ENCODE peak calls at places on chromosome 6, in nine cellular contexts. One of them, this sample, is unnamed.

GRCh38 chr6:125140808-125141207 is 12.8 kb upstream of the TPD52L1 start:
- DNase-seq in OCI-LY7: no peak
- DNase-seq in osteoblast: peak
- DNase-seq in H9: no peak
- DNase-seq in hepatocyte: no peak
- DNase-seq in CD4-positive, alpha-beta T cell: no peak
- DNase-seq in right atrium auricular region: no peak
- DNase-seq in tibial artery: no peak
- DNase-seq in HCT116: no peak
- DNase-seq in this sample: no peak

GRCh38 chr6:150689900-150690590 is 90.4 kb downstream of the PLEKHG1 start:
- DNase-seq in OCI-LY7: peak
- DNase-seq in osteoblast: no peak
- DNase-seq in H9: no peak
- DNase-seq in hepatocyte: no peak
- DNase-seq in CD4-positive, alpha-beta T cell: no peak
- DNase-seq in right atrium auricular region: no peak
- DNase-seq in tibial artery: no peak
- DNase-seq in HCT116: no peak
- DNase-seq in this sample: no peak

GRCh38 chr6:142965164-142965563 is 20.2 kb upstream of the HIVEP2 start:
- DNase-seq in OCI-LY7: no peak
- DNase-seq in osteoblast: no peak
- DNase-seq in H9: no peak
- DNase-seq in hepatocyte: no peak
- DNase-seq in CD4-positive, alpha-beta T cell: no peak
- DNase-seq in right atrium auricular region: no peak
- DNase-seq in tibial artery: no peak
- DNase-seq in HCT116: no peak
- DNase-seq in this sample: no peak

GRCh38 chr6:148611213-148611612 is 135.6 kb upstream of the UST start:
- DNase-seq in OCI-LY7: no peak
- DNase-seq in osteoblast: no peak
- DNase-seq in H9: no peak
- DNase-seq in hepatocyte: peak
- DNase-seq in CD4-positive, alpha-beta T cell: no peak
- DNase-seq in right atrium auricular region: peak
- DNase-seq in tibial artery: peak
- DNase-seq in HCT116: no peak
- DNase-seq in this sample: peak

GRCh38 chr6:40177596-40177995 is 243.3 kb upstream of the MOCS1 start:
- DNase-seq in OCI-LY7: no peak
- DNase-seq in osteoblast: no peak
- DNase-seq in H9: no peak
- DNase-seq in hepatocyte: no peak
- DNase-seq in CD4-positive, alpha-beta T cell: no peak
- DNase-seq in right atrium auricular region: no peak
- DNase-seq in tibial artery: no peak
- DNase-seq in HCT116: no peak
- DNase-seq in this sample: no peak

GRCh38 chr6:1584996-1585668 is 24.6 kb upstream of the FOXC1 start:
- DNase-seq in OCI-LY7: no peak
- DNase-seq in osteoblast: no peak
- DNase-seq in H9: no peak
- DNase-seq in hepatocyte: no peak
- DNase-seq in CD4-positive, alpha-beta T cell: no peak
- DNase-seq in right atrium auricular region: peak
- DNase-seq in tibial artery: no peak
- DNase-seq in HCT116: no peak
- DNase-seq in this sample: no peak

GRCh38 chr6:11634110-11634509 is 96.6 kb downstream of the TMEM170B start:
- DNase-seq in OCI-LY7: no peak
- DNase-seq in osteoblast: no peak
- DNase-seq in H9: no peak
- DNase-seq in hepatocyte: no peak
- DNase-seq in CD4-positive, alpha-beta T cell: no peak
- DNase-seq in right atrium auricular region: no peak
- DNase-seq in tibial artery: no peak
- DNase-seq in HCT116: no peak
- DNase-seq in this sample: no peak

GRCh38 chr6:118325220-118325860 is 222.8 kb upstream of the PLN start:
- DNase-seq in OCI-LY7: no peak
- DNase-seq in osteoblast: peak
- DNase-seq in H9: no peak
- DNase-seq in hepatocyte: no peak
- DNase-seq in CD4-positive, alpha-beta T cell: no peak
- DNase-seq in right atrium auricular region: no peak
- DNase-seq in tibial artery: peak
- DNase-seq in HCT116: no peak
- DNase-seq in this sample: peak

GRCh38 chr6:116073765-116074450 is 13.2 kb upstream of the FRK start:
- DNase-seq in OCI-LY7: no peak
- DNase-seq in osteoblast: no peak
- DNase-seq in H9: no peak
- DNase-seq in hepatocyte: peak
- DNase-seq in CD4-positive, alpha-beta T cell: no peak
- DNase-seq in right atrium auricular region: no peak
- DNase-seq in tibial artery: no peak
- DNase-seq in HCT116: no peak
- DNase-seq in this sample: peak

GRCh38 chr6:143333081-143333480 is 117.4 kb downstream of the ADAT2 start:
- DNase-seq in OCI-LY7: no peak
- DNase-seq in osteoblast: no peak
- DNase-seq in H9: no peak
- DNase-seq in hepatocyte: no peak
- DNase-seq in CD4-positive, alpha-beta T cell: no peak
- DNase-seq in right atrium auricular region: no peak
- DNase-seq in tibial artery: no peak
- DNase-seq in HCT116: no peak
- DNase-seq in this sample: peak

GRCh38 chr6:56143796-56144195 is 103.6 kb downstream of the COL21A1 start:
- DNase-seq in OCI-LY7: no peak
- DNase-seq in osteoblast: no peak
- DNase-seq in H9: no peak
- DNase-seq in hepatocyte: no peak
- DNase-seq in CD4-positive, alpha-beta T cell: no peak
- DNase-seq in right atrium auricular region: no peak
- DNase-seq in tibial artery: no peak
- DNase-seq in HCT116: no peak
- DNase-seq in this sample: no peak

DNA sequence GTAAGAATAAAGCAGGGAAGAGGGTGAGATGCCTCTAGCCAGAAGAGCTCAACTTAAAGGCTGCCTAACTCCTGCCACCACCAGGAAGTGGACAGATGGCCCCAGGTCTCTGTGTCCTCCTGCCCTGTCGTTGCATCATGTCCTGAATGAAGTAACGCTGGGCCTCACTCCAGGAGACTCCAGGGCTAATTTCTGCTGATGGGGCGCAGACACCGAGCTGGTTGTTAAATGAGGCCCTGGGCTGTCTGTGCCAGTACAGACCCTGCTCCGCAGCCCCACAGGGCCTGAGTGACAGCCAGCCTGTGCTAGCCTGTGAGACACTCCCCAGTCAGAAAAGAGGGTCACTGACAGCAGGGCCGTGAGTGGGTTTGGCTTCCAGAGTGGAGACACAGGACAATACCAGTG is 6.5 kb downstream of the IP6K3 start:
- DNase-seq in OCI-LY7: no peak
- DNase-seq in osteoblast: no peak
- DNase-seq in H9: no peak
- DNase-seq in hepatocyte: peak
- DNase-seq in CD4-positive, alpha-beta T cell: no peak
- DNase-seq in right atrium auricular region: no peak
- DNase-seq in tibial artery: no peak
- DNase-seq in HCT116: no peak
- DNase-seq in this sample: no peak
- TF ChIP-seq CTCF in OCI-LY7: no peak
- TF ChIP-seq CTCF in osteoblast: no peak
- TF ChIP-seq CTCF in H9: no peak
- TF ChIP-seq CTCF in hepatocyte: no peak
- TF ChIP-seq CTCF in CD4-positive, alpha-beta T cell: no peak
- TF ChIP-seq CTCF in right atrium auricular region: no peak
- TF ChIP-seq CTCF in tibial artery: no peak
- TF ChIP-seq CTCF in HCT116: no peak
- TF ChIP-seq CTCF in this sample: no peak

DNA sequence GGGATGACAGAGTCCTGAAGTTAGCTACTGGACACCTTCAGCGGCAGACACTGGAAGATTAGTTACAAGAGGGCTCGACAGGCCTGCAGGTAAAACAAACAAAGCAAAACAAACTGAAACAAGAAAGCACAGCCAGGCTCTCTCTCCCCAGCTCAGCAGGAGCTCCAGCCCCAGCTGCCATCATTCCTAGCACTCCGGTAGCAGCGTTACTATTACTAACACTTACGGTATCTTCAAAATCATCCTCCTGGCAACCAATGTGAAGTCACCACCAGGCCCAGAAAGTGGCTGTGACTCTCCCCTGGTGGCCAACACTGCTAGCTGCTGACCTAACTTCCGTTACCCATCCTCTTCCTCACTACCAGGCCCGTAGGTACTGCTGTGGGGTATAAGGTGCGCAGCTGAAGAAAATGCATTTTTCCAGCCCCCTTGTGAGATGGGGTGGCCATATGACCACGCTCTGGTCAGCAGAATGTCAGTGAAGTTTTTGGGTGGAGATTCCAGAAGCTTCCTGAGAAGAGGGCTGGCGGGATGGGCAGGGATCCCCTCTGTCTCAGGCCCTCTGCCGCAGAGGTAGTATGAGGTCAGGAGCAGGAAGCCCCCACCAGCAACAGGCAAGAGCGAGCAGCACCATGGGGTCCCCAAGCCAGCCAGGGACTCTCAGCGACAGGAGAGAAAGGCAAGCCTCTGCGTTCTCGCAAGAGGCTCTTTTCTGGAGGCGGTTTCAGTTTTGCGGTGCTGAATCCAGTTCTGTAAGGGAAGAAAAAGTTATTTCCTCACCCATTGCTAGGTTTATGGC is 37.4 kb upstream of the TBXT start:
- DNase-seq in OCI-LY7: peak
- DNase-seq in osteoblast: peak
- DNase-seq in H9: no peak
- DNase-seq in hepatocyte: no peak
- DNase-seq in CD4-positive, alpha-beta T cell: no peak
- DNase-seq in right atrium auricular region: no peak
- DNase-seq in tibial artery: no peak
- DNase-seq in HCT116: no peak
- DNase-seq in this sample: no peak
- H3K27ac ChIP-seq in OCI-LY7: no peak
- H3K27ac ChIP-seq in osteoblast: no peak
- H3K27ac ChIP-seq in H9: no peak
- H3K27ac ChIP-seq in hepatocyte: no peak
- H3K27ac ChIP-seq in CD4-positive, alpha-beta T cell: no peak
- H3K27ac ChIP-seq in right atrium auricular region: no peak
- H3K27ac ChIP-seq in tibial artery: no peak
- H3K27ac ChIP-seq in HCT116: no peak
- H3K27ac ChIP-seq in this sample: no peak

DNA sequence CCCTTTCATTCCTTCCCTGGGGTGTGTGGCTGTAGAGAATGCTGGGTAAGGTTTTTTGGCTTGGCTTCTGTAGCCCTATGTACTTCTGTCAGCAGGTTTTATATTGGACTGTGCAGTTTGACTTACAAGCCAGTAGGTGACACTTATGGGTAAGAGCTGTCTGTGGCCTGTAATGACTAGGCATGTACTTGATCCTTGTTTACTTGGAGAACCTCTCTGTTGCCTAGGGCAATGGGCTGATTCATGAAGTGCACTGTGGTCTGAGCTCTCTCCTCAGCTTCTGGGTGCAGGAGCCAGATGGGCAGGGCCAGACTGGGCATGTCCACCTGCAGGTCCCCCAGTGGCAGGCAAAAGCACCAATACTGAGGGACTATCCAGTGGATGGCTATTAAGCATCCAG is 544.6 kb downstream of the ADGRB3 start:
- DNase-seq in OCI-LY7: no peak
- DNase-seq in osteoblast: no peak
- DNase-seq in H9: peak
- DNase-seq in hepatocyte: no peak
- DNase-seq in CD4-positive, alpha-beta T cell: no peak
- DNase-seq in right atrium auricular region: no peak
- DNase-seq in tibial artery: no peak
- DNase-seq in HCT116: no peak
- DNase-seq in this sample: peak
- TF ChIP-seq CTCF in OCI-LY7: no peak
- TF ChIP-seq CTCF in osteoblast: no peak
- TF ChIP-seq CTCF in H9: peak
- TF ChIP-seq CTCF in hepatocyte: no peak
- TF ChIP-seq CTCF in CD4-positive, alpha-beta T cell: no peak
- TF ChIP-seq CTCF in right atrium auricular region: no peak
- TF ChIP-seq CTCF in tibial artery: no peak
- TF ChIP-seq CTCF in HCT116: no peak
- TF ChIP-seq CTCF in this sample: no peak

GRCh38 chr6:82780334-82780733 is 285.3 kb downstream of the UBE3D start:
- DNase-seq in OCI-LY7: no peak
- DNase-seq in osteoblast: no peak
- DNase-seq in H9: no peak
- DNase-seq in hepatocyte: no peak
- DNase-seq in CD4-positive, alpha-beta T cell: no peak
- DNase-seq in right atrium auricular region: no peak
- DNase-seq in tibial artery: no peak
- DNase-seq in HCT116: no peak
- DNase-seq in this sample: no peak

GRCh38 chr6:82778985-82779384 is 286.7 kb downstream of the UBE3D start:
- DNase-seq in OCI-LY7: no peak
- DNase-seq in osteoblast: no peak
- DNase-seq in H9: no peak
- DNase-seq in hepatocyte: no peak
- DNase-seq in CD4-positive, alpha-beta T cell: no peak
- DNase-seq in right atrium auricular region: no peak
- DNase-seq in tibial artery: no peak
- DNase-seq in HCT116: no peak
- DNase-seq in this sample: no peak

GRCh38 chr6:82775989-82776388 is 289.7 kb downstream of the UBE3D start:
- DNase-seq in OCI-LY7: no peak
- DNase-seq in osteoblast: no peak
- DNase-seq in H9: no peak
- DNase-seq in hepatocyte: no peak
- DNase-seq in CD4-positive, alpha-beta T cell: no peak
- DNase-seq in right atrium auricular region: no peak
- DNase-seq in tibial artery: no peak
- DNase-seq in HCT116: no peak
- DNase-seq in this sample: no peak

GRCh38 chr6:82773061-82773717 is 292.5 kb downstream of the UBE3D start:
- DNase-seq in OCI-LY7: no peak
- DNase-seq in osteoblast: no peak
- DNase-seq in H9: no peak
- DNase-seq in hepatocyte: no peak
- DNase-seq in CD4-positive, alpha-beta T cell: no peak
- DNase-seq in right atrium auricular region: no peak
- DNase-seq in tibial artery: no peak
- DNase-seq in HCT116: no peak
- DNase-seq in this sample: no peak

DNA sequence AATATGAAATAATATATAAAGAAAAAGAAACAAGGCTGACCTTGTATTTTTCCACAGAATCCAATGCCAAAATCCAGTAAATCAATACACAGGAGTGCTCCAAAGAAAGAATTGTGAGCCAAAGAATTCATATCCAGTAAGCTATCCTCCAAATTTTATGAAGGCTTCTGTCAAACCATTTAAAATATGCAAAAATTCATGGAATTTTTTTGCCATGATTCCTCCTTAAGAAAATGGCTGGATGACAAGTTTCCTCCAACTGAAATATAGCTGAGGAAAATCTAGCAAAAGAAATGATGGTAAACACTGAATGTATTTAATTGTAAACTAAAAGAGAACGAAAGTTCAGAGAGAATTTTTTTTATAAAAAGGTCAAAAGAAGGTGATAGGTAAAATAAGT is 290.3 kb downstream of the UBE3D start:
- DNase-seq in OCI-LY7: no peak
- DNase-seq in osteoblast: no peak
- DNase-seq in H9: no peak
- DNase-seq in hepatocyte: no peak
- DNase-seq in CD4-positive, alpha-beta T cell: no peak
- DNase-seq in right atrium auricular region: no peak
- DNase-seq in tibial artery: no peak
- DNase-seq in HCT116: no peak
- DNase-seq in this sample: no peak
- H3K27ac ChIP-seq in OCI-LY7: no peak
- H3K27ac ChIP-seq in osteoblast: no peak
- H3K27ac ChIP-seq in H9: no peak
- H3K27ac ChIP-seq in hepatocyte: no peak
- H3K27ac ChIP-seq in CD4-positive, alpha-beta T cell: no peak
- H3K27ac ChIP-seq in right atrium auricular region: no peak
- H3K27ac ChIP-seq in tibial artery: no peak
- H3K27ac ChIP-seq in HCT116: no peak
- H3K27ac ChIP-seq in this sample: no peak